ENCODE peak calls at places on chromosomes 4 and X, in four cellular contexts. H is Peyer's patch, P is AG04449, C is choroid plexus epithelial cell. O is an unnamed sample.

GRCh38 chrX:63186137-63186536 is 165.0 kb downstream of the SPIN4 start:
- DNase-seq in H (no peak), P (no peak), C (no peak), O (no peak)

GRCh38 chr4:26252349-26252748 is 68.5 kb upstream of the RBPJ start:
- DNase-seq in H (no peak), P (no peak), C (no peak), O (no peak)

GRCh38 chrX:129831486-129831885 is 12.2 kb downstream of the ZDHHC9 start:
- DNase-seq in H (no peak), P (no peak), C (no peak), O (no peak)

GRCh38 chr4:56863441-56864129 is 42.1 kb upstream of the SPINK2 start:
- DNase-seq in H (no peak), P (no peak), C (no peak), O (no peak)

GRCh38 chr4:54289316-54289715 is 60.2 kb downstream of the PDGFRA start:
- DNase-seq in H (no peak), P (no peak), C (no peak), O (no peak)

GRCh38 chr4:80685219-80685618 is 345.3 kb upstream of the BMP3 start:
- DNase-seq in H (no peak), P (no peak), C (peak), O (no peak)

GRCh38 chr4:159768011-159768410 is 665.1 kb downstream of the RAPGEF2 start:
- DNase-seq in H (no peak), P (no peak), C (peak), O (peak)

GRCh38 chrX:134849390-134849789 is 141.4 kb upstream of the SMIM10 start:
- DNase-seq in H (no peak), P (no peak), C (peak), O (peak)

GRCh38 chr4:68147079-68147478 is 17.4 kb upstream of the TMPRSS11F start:
- DNase-seq in H (no peak), P (no peak), C (no peak), O (no peak)

GRCh38 chrX:85244411-85245210 is 820 bp downstream of the ZNF711 start:
- DNase-seq in H (no peak), P (no peak), C (peak), O (peak)

GRCh38 chrX:84197550-84197949 is 9.6 kb upstream of the RPS6KA6 start:
- DNase-seq in H (no peak), P (no peak), C (no peak), O (no peak)

GRCh38 chr4:18042754-18043153 is 21.2 kb upstream of the LCORL start:
- DNase-seq in H (no peak), P (no peak), C (no peak), O (no peak)

GRCh38 chrX:130159776-130160175 is 5.9 kb downstream of the AIFM1 start:
- DNase-seq in H (no peak), P (no peak), C (no peak), O (no peak)

GRCh38 chr4:104879367-104879766 is 267.3 kb upstream of the TET2 start:
- DNase-seq in H (no peak), P (no peak), C (no peak), O (peak)

GRCh38 chrX:129808829-129809745 is 29.3 kb downstream of the SASH3 start:
- DNase-seq in H (no peak), P (no peak), C (peak), O (peak)

GRCh38 chr4:15077969-15078368 is 75.7 kb downstream of the CPEB2 start:
- DNase-seq in H (no peak), P (no peak), C (peak), O (peak)

DNA sequence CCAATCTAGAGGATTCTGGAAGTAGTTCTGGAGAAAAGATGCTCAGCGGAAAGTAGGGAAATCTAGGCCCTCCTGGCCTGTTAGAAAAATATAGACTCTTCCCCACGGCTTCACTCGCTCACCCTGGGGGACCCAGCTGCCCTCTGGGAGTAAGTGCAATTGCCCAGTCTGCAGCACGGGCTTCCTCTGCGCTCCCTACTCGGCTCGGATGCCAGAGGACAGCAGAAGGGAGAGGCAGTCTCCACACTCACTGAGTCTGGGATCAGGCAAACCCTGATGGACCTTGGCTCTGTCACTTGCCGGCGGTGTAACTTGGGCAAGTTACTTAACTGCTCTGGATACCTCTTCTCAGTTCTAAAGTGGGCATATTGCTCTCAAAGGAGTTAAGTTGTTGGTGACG is 2.1 kb downstream of the SHISA3 start:
- DNase-seq in H (no peak), P (no peak), C (no peak), O (no peak)
- H3K4me3 ChIP-seq in H (peak), P (no peak), C (no peak), O (no peak)

DNA sequence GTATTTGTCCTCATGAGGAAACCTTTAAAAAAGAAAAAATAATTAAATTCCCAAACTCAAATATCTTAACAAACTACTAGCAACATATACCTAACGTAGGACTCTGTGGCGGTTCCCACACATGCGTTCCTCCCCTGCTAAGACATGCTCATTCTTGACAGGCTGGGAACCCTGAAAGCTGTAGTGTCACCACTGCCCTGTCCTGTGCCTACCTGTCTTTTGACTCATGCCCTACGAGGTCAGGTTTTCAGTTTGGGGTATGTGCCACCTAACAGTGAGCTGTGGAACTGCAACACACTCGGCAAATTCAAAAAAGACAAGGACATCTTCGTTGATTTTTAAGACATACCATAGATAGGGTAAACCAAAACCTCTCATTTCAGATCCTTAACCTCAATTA is 17.8 kb downstream of the IDS start:
- DNase-seq in H (no peak), P (no peak), C (no peak), O (no peak)
- TF ChIP-seq CTCF in H (no peak), P (no peak), C (peak), O (peak)

GRCh38 chrX:137574784-137575298 is 8.9 kb downstream of the ZIC3 start:
- DNase-seq in H (no peak), P (no peak), C (no peak), O (no peak)
- H3K4me3 ChIP-seq in H (no peak), P (no peak), C (peak), O (peak)

DNA sequence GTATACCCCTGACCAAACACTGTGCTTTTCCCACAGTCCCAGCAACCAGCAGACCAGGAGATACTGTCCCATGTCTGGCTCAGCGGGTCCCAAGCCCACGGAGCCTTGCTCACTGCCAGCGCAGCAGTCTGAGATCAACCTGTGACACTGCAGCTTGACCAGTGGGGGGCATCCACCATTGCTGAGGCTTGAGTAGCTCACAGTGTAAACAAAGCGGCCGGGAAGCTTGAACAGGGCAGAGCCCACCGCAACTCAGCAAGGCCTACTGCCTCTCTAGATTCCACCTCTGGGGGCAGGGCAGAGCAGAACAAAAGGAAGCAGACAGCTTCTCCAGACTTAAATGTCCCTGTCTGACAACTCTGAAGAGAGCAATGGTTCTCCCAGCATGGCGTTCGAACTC is 58.1 kb downstream of the SLC10A6 start:
- DNase-seq in H (no peak), P (no peak), C (no peak), O (no peak)
- TF ChIP-seq CTCF in H (no peak), P (no peak), C (peak), O (no peak)

DNA sequence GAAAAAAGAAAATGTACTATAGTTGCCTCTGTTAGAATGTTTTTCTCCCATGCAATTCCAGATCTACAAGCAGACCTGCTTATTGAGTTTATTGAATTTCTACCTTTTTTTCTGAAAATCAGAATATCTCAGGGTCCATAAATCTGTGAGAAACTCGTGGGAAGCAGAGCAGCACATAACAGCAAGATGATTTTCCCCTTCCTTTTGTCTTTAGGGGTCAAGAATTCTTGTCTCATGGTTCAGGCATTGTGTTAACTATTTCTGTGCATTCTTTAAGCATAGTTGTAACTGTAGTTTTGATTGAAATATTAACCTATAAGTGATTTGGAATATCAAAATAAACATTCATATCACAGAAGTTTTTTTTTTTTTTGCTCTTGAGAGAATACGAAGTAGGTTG is 11.4 kb downstream of the EDNRA start:
- DNase-seq in H (no peak), P (no peak), C (peak), O (peak)
- H3K4me3 ChIP-seq in H (no peak), P (no peak), C (no peak), O (no peak)

DNA sequence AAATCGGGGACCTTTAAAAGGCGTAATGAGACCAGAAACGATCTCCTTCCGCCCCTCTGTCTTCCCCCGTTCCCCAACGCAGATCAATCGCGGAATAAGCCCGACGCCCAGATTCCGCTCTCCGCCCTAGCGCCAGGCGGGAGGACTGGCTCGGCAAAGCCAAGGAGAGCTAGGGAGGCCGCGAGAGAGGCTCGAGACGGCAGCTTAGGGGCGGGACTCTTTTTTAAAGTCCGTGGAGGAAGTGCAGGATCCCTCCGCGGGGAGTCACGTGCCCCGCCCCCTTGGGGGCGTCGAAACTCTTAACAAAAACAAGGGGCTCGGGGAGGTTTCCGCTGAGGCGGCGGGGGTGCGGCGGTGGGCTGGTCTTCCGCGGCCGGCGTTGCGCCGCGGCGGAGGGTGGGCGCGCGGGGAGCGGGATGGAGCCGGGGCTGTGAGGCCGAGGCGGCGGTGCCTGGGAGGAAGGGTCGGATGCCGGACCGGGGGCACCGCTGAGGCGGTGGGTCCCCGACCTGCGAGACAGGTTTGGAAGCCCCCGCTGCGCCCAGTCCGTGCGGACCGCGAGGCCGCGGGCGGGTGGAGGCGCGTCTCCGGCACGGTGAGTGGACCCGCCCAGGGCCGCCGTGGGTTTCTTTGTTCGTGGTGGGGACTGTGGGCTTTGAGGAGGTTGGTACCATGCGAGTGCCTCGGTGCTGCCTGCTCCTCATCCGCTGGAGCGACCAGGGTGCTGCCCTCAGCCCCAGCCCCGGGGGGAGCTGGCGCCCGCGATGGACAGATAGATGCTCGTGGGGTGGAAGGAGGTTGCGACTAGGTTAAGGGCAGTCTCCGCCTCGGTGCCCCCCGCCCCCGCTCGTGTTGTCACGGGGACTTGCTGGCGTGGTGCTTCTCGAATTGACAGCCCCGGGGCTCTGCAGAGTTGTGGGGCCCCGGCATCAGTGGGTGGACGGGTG is at the start of gene CCNG2:
- DNase-seq in H (peak), P (no peak), C (peak), O (peak)
- TF ChIP-seq CTCF in H (no peak), P (no peak), C (no peak), O (no peak)

DNA sequence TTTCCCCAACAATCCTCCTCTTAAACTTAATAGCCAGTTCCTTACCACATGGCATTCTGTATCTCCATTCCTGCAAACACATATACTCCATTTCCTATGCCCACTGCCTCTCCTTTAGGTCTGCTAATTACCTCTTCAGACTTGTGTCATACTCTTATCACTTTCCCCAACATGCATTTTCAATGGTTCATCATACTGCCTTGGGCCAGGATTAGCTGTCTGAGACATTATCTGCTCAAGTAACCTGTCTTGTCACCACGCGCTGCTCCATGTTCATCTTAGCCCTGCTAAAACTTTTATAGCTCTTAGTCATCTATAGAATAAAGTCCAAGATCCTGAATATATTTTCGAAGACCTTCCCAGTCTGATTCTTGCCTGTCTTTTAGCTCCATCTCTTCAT is 224.1 kb upstream of the GK2 start:
- DNase-seq in H (no peak), P (no peak), C (no peak), O (no peak)
- H3K4me3 ChIP-seq in H (no peak), P (no peak), C (no peak), O (no peak)